ENCODE peak calls at places on chromosomes 6 and 20, in four cellular contexts. R is LoVo, B is suprapubic skin, P is RWPE1. W is an unnamed sample.

GRCh38 chr6:33727932-33728331 is 16.4 kb upstream of the UQCC2 start:
- DNase-seq in R (no peak), B (no peak), P (no peak), W (no peak)

GRCh38 chr6:90375681-90376439 is 79.2 kb upstream of the BACH2 start:
- DNase-seq in R (no peak), B (no peak), P (peak; percentile 17), W (no peak)

GRCh38 chr6:53192590-53193232 is 44.1 kb upstream of the GCM1 start:
- DNase-seq in R (no peak), B (no peak), P (no peak), W (no peak)

GRCh38 chr20:24100370-24101011 is 111.9 kb upstream of the GGTLC1 start:
- DNase-seq in R (peak; percentile 39), B (no peak), P (peak; percentile 13), W (peak; percentile 66)

GRCh38 chr6:2578729-2579128 is 172.0 kb downstream of the MYLK4 start:
- DNase-seq in R (no peak), B (no peak), P (peak; percentile 16), W (peak; percentile 59)

GRCh38 chr6:1840491-1841121 is 230.9 kb downstream of the FOXC1 start:
- DNase-seq in R (no peak), B (no peak), P (no peak), W (no peak)

GRCh38 chr6:56736804-56737203 is 94.1 kb upstream of the DST start:
- DNase-seq in R (no peak), B (no peak), P (no peak), W (no peak)

GRCh38 chr6:40536442-40536841 is 50.7 kb downstream of the LRFN2 start:
- DNase-seq in R (no peak), B (no peak), P (no peak), W (no peak)

GRCh38 chr6:3406362-3406809 is 50.5 kb downstream of the SLC22A23 start:
- DNase-seq in R (no peak), B (no peak), P (no peak), W (no peak)

GRCh38 chr6:26205161-26205624 is 118.0 kb downstream of the HFE start:
- DNase-seq in R (peak; percentile 84), B (peak; percentile 87), P (peak; percentile 79), W (peak; percentile 74)

GRCh38 chr20:44805991-44806729 is 4.2 kb downstream of the RIMS4 start:
- DNase-seq in R (no peak), B (no peak), P (peak; percentile 26), W (no peak)

GRCh38 chr6:72424476-72424875 is 197.4 kb upstream of the KCNQ5 start:
- DNase-seq in R (no peak), B (no peak), P (peak; percentile 20), W (peak; percentile 65)

GRCh38 chr6:31877651-31878161 is 1.1 kb downstream of the SLC44A4 start:
- DNase-seq in R (peak; percentile 59), B (no peak), P (no peak), W (no peak)

GRCh38 chr6:15327271-15327670 is 81.4 kb downstream of the JARID2 start:
- DNase-seq in R (no peak), B (no peak), P (no peak), W (no peak)

GRCh38 chr6:6596529-6596928 is 8.0 kb downstream of the LY86 start:
- DNase-seq in R (no peak), B (no peak), P (no peak), W (no peak)

GRCh38 chr6:90178294-90178678 is 118.4 kb downstream of the BACH2 start:
- DNase-seq in R (no peak), B (no peak), P (no peak), W (no peak)

GRCh38 chr6:85458782-85459181 is 8.9 kb downstream of the NT5E start:
- DNase-seq in R (peak; percentile 25), B (no peak), P (no peak), W (no peak)

GRCh38 chr6:29919506-29919905 is 22.8 kb upstream of the HLA-A start:
- DNase-seq in R (no peak), B (no peak), P (no peak), W (no peak)

GRCh38 chr20:63101781-63102719 is 95.3 kb upstream of the BHLHE23 start:
- DNase-seq in R (peak; percentile 45), B (peak; percentile 61), P (peak; percentile 57), W (peak; percentile 32)

GRCh38 chr6:126444874-126445273 is 105.0 kb downstream of the CENPW start:
- DNase-seq in R (no peak), B (no peak), P (no peak), W (no peak)

GRCh38 chr20:6240059-6240458 is 117.2 kb upstream of the FERMT1 start:
- DNase-seq in R (no peak), B (no peak), P (no peak), W (no peak)

GRCh38 chr6:39543950-39544349 is 181.3 kb downstream of the KIF6 start:
- DNase-seq in R (no peak), B (no peak), P (no peak), W (no peak)

GRCh38 chr20:44057698-44058675 is 129.0 kb downstream of the JPH2 start:
- DNase-seq in R (no peak), B (no peak), P (no peak), W (no peak)

GRCh38 chr6:93789532-93789931 is 370.2 kb upstream of the EPHA7 start:
- DNase-seq in R (no peak), B (no peak), P (no peak), W (no peak)

GRCh38 chr6:16438677-16439615 is 200.6 kb downstream of the GMPR start:
- DNase-seq in R (no peak), B (no peak), P (peak; percentile 87), W (peak; percentile 62)

GRCh38 chr6:79872986-79873385 is 74.4 kb downstream of the ELOVL4 start:
- DNase-seq in R (no peak), B (no peak), P (peak; percentile 63), W (peak; percentile 97)

GRCh38 chr6:2220154-2220553 is 25.3 kb downstream of the GMDS start:
- DNase-seq in R (no peak), B (no peak), P (no peak), W (no peak)

GRCh38 chr6:87753131-87753685 is 51.2 kb upstream of the AKIRIN2 start:
- DNase-seq in R (no peak), B (no peak), P (no peak), W (no peak)

GRCh38 chr6:38350882-38351281 is 288.8 kb downstream of the BTBD9 start:
- DNase-seq in R (no peak), B (no peak), P (no peak), W (no peak)

GRCh38 chr20:24465730-24466129 is 3.7 kb upstream of the SYNDIG1 start:
- DNase-seq in R (no peak), B (no peak), P (no peak), W (peak; percentile 48)

GRCh38 chr6:143821359-143821758 is 21.8 kb upstream of the LTV1 start:
- DNase-seq in R (no peak), B (no peak), P (no peak), W (no peak)

GRCh38 chr6:130680118-130680517 is 147.1 kb upstream of the SMLR1 start:
- DNase-seq in R (no peak), B (no peak), P (peak; percentile 82), W (peak; percentile 83)

GRCh38 chr6:131367206-131367873 is 205.7 kb upstream of the ARG1 start:
- DNase-seq in R (no peak), B (no peak), P (no peak), W (no peak)

GRCh38 chr6:169121013-169121412 is 132.6 kb downstream of the THBS2 start:
- DNase-seq in R (no peak), B (no peak), P (no peak), W (no peak)

GRCh38 chr6:88586371-88587157 is 376.9 kb downstream of the RNGTT start:
- DNase-seq in R (no peak), B (no peak), P (no peak), W (no peak)

GRCh38 chr6:12645941-12646340 is 70.6 kb upstream of the PHACTR1 start:
- DNase-seq in R (no peak), B (no peak), P (no peak), W (no peak)

GRCh38 chr20:45187693-45188092 is 13.0 kb downstream of the PI3 start:
- DNase-seq in R (no peak), B (no peak), P (no peak), W (no peak)